ENCODE peak calls at places on chromosome 15, in ten cellular contexts. L is GM12864, E is heart right ventricle, H is tibial artery, A is endothelial cell, B is prostate gland, W is progenitor cell of endocrine pancreas, T is psoas muscle, Z is kidney epithelial cell, J is PC-9. S is an unnamed sample.

GRCh38 chr15:74835312-74835823 is 7.6 kb downstream of the ULK3 start:
- DNase-seq in L (no peak), E (peak), H (no peak), A (peak), B (peak), W (peak), T (peak), Z (no peak), J (peak), S (no peak)

GRCh38 chr15:56758770-56759449 is 25.6 kb upstream of the ZNF280D start:
- DNase-seq in L (no peak), E (no peak), H (no peak), A (no peak), B (no peak), W (no peak), T (no peak), Z (no peak), J (no peak), S (no peak)

GRCh38 chr15:52735231-52736089 is 54.7 kb downstream of the ONECUT1 start:
- DNase-seq in L (peak), E (no peak), H (peak), A (peak), B (peak), W (peak), T (no peak), Z (no peak), J (peak), S (peak)

GRCh38 chr15:86444527-86444926 is 364.9 kb downstream of the AGBL1 start:
- DNase-seq in L (no peak), E (no peak), H (no peak), A (peak), B (no peak), W (no peak), T (no peak), Z (no peak), J (no peak), S (no peak)

GRCh38 chr15:48856947-48857346 is 21.0 kb upstream of the EID1 start:
- DNase-seq in L (no peak), E (no peak), H (no peak), A (no peak), B (no peak), W (no peak), T (no peak), Z (no peak), J (no peak), S (no peak)

GRCh38 chr15:92970656-92971055 is 70.5 kb downstream of the CHD2 start:
- DNase-seq in L (no peak), E (no peak), H (no peak), A (no peak), B (no peak), W (no peak), T (no peak), Z (no peak), J (no peak), S (no peak)

GRCh38 chr15:55823191-55823670 is 80.3 kb upstream of the PRTG start:
- DNase-seq in L (no peak), E (no peak), H (no peak), A (no peak), B (no peak), W (no peak), T (no peak), Z (no peak), J (no peak), S (no peak)

GRCh38 chr15:71237456-71238188 is 122.4 kb downstream of the THSD4 start:
- DNase-seq in L (no peak), E (peak), H (no peak), A (no peak), B (no peak), W (no peak), T (no peak), Z (peak), J (peak), S (no peak)

GRCh38 chr15:40306908-40307307 is 827 bp downstream of the PLCB2 start:
- DNase-seq in L (no peak), E (no peak), H (no peak), A (no peak), B (no peak), W (no peak), T (no peak), Z (no peak), J (no peak), S (no peak)

GRCh38 chr15:76345269-76345879 is 8.8 kb downstream of the ISL2 start:
- DNase-seq in L (no peak), E (no peak), H (no peak), A (no peak), B (no peak), W (no peak), T (no peak), Z (no peak), J (no peak), S (no peak)

GRCh38 chr15:68601206-68602197 is 22.7 kb downstream of the CORO2B start:
- DNase-seq in L (no peak), E (no peak), H (no peak), A (no peak), B (no peak), W (no peak), T (no peak), Z (no peak), J (no peak), S (no peak)

GRCh38 chr15:91067026-91067425 is 33.0 kb upstream of the SV2B start:
- DNase-seq in L (no peak), E (no peak), H (no peak), A (no peak), B (no peak), W (no peak), T (no peak), Z (no peak), J (peak), S (no peak)

GRCh38 chr15:71048913-71049675 is 66.2 kb upstream of the THSD4 start:
- DNase-seq in L (no peak), E (no peak), H (no peak), A (no peak), B (no peak), W (no peak), T (no peak), Z (peak), J (peak), S (no peak)

GRCh38 chr15:29103825-29104565 is 165.6 kb downstream of the NSMCE3 start:
- DNase-seq in L (no peak), E (peak), H (no peak), A (peak), B (peak), W (peak), T (peak), Z (no peak), J (no peak), S (peak)

GRCh38 chr15:68989876-68990754 is 24.4 kb upstream of the NOX5 start:
- DNase-seq in L (no peak), E (no peak), H (no peak), A (no peak), B (no peak), W (no peak), T (no peak), Z (no peak), J (no peak), S (no peak)

GRCh38 chr15:49155834-49156627 is 632 bp upstream of the COPS2 start:
- DNase-seq in L (no peak), E (no peak), H (no peak), A (peak), B (no peak), W (no peak), T (no peak), Z (no peak), J (no peak), S (no peak)

GRCh38 chr15:50190723-50191122 is 8.7 kb downstream of the SLC27A2 start:
- DNase-seq in L (no peak), E (no peak), H (no peak), A (no peak), B (no peak), W (no peak), T (no peak), Z (peak), J (no peak), S (no peak)

GRCh38 chr15:49989498-49989897 is 129.5 kb downstream of the ATP8B4 start:
- DNase-seq in L (no peak), E (no peak), H (peak), A (no peak), B (no peak), W (no peak), T (peak), Z (no peak), J (no peak), S (no peak)

GRCh38 chr15:45048784-45049631 is 26.0 kb downstream of the SORD start:
- DNase-seq in L (peak), E (no peak), H (no peak), A (no peak), B (no peak), W (no peak), T (no peak), Z (no peak), J (no peak), S (no peak)

GRCh38 chr15:76667943-76668715 is 237.0 kb downstream of the SCAPER start:
- DNase-seq in L (no peak), E (no peak), H (no peak), A (no peak), B (no peak), W (no peak), T (no peak), Z (no peak), J (no peak), S (no peak)

GRCh38 chr15:91572110-91572509 is 281.4 kb upstream of the SLCO3A1 start:
- DNase-seq in L (no peak), E (no peak), H (no peak), A (no peak), B (no peak), W (no peak), T (no peak), Z (no peak), J (peak), S (no peak)

GRCh38 chr15:60672400-60672799 is 193.5 kb upstream of the ICE2 start:
- DNase-seq in L (no peak), E (no peak), H (no peak), A (no peak), B (no peak), W (no peak), T (no peak), Z (no peak), J (no peak), S (no peak)

GRCh38 chr15:66212471-66212870 is 41.1 kb downstream of the MEGF11 start:
- DNase-seq in L (no peak), E (no peak), H (no peak), A (no peak), B (peak), W (no peak), T (no peak), Z (no peak), J (no peak), S (no peak)

GRCh38 chr15:40982855-40983254 is 29.6 kb downstream of the CHAC1 start:
- DNase-seq in L (no peak), E (peak), H (peak), A (peak), B (no peak), W (no peak), T (no peak), Z (no peak), J (no peak), S (no peak)

GRCh38 chr15:94385441-94385840 is 154.1 kb downstream of the MCTP2 start:
- DNase-seq in L (no peak), E (no peak), H (no peak), A (no peak), B (no peak), W (no peak), T (no peak), Z (no peak), J (no peak), S (no peak)

GRCh38 chr15:100849021-100849831 is 30.4 kb upstream of the ALDH1A3 start:
- DNase-seq in L (no peak), E (peak), H (no peak), A (peak), B (peak), W (peak), T (peak), Z (no peak), J (peak), S (no peak)

GRCh38 chr15:92606126-92606835 is 49.3 kb downstream of the FAM174B start:
- DNase-seq in L (no peak), E (no peak), H (no peak), A (no peak), B (no peak), W (no peak), T (no peak), Z (no peak), J (no peak), S (no peak)

GRCh38 chr15:35450492-35450891 is 95.5 kb downstream of the DPH6 start:
- DNase-seq in L (no peak), E (no peak), H (no peak), A (no peak), B (no peak), W (no peak), T (no peak), Z (no peak), J (no peak), S (no peak)

GRCh38 chr15:44710236-44711088 is 661 bp downstream of the PATL2 start:
- DNase-seq in L (peak), E (no peak), H (peak), A (no peak), B (peak), W (no peak), T (no peak), Z (no peak), J (no peak), S (no peak)

DNA sequence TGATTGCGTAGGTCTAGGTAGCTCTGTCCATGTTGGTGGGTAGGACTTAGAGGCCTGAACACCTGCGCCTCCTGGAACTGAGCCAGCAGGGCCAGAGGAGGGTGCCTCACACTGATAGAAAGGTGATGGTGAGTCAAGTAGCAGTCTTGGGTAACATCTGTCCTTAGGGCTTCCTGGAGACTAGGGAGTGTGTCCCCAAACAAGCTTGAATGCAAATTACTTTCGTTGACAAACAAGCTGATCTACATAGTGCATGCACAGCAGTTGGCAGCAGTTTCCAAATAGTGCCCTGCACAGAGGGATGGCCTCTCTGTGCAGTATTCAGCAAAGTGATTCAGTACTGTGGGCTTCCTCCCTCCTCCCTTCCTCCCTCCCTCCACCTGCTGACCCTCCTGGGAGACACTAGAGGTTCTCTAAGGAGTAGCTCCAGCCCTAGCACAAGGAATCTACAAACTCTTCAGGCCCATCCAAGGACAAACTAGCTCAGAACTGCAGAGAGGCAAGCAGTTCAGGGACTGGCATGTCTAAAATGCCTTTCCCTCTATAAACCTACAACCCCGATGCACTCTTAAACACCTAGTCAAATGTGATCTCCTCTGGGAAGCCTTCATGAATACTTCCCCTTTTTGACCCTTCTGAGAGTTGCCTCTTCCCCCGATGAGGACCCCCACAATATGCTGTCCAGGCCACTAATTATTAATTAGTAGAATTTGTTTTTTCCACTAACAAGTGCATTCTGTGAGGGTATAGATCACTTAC is 61.0 kb downstream of the TLE3 start:
- DNase-seq in L (peak), E (no peak), H (no peak), A (no peak), B (no peak), W (no peak), T (no peak), Z (no peak), J (peak), S (no peak)
- TF ChIP-seq CTCF in L (no peak), E (no peak), H (no peak), A (no peak), B (no peak), W (no peak), T (no peak), Z (no peak), J (no peak), S (no peak)

DNA sequence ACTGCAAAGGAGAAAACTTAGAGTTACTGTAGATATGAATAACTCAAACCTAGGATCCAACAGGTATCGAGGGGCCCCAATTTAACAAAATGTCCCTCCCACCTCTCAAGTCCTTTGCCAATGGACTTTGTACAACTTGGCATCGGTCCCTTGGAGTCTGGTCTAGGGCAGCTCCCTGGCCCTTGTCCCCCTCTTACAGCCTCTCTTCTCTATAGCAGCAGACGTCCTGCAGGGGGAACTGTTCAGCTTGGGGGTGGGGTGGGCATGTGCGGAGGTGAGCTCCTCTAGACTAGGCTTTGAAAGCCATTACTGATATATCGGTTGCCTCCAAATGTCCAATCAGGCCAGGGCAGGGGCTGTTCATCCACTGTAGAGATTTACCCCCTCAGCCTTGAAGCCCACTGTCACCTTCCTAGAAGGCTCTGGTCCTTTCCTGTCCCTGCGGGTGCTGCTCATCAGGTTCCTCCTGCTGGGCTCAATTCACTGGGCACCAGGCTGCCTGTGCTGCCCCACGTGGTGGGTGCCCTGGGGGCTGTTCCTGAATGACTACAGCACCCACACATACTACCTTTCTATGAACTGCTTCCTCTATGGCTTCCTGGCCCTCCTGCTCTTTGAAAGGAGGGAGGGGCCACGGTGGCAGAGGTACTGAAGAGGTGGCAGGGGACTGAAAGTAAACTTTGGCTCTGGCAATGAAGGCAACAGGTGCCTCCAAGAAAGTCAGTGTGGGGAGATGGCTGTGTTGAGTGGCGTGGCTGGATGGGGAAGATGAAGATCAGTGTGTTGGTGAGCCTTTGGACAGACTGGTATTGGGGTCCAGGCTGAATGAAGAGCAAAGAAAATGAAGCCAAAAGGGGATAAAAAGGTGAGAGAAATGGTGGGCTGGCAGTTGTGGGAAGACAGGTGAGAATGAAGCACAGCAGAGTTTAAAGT is 78.8 kb upstream of the MEX3B start:
- DNase-seq in L (no peak), E (no peak), H (no peak), A (no peak), B (no peak), W (no peak), T (no peak), Z (no peak), J (no peak), S (no peak)
- TF ChIP-seq CTCF in L (no peak), E (no peak), H (no peak), A (no peak), B (no peak), W (no peak), T (no peak), Z (no peak), J (no peak), S (no peak)

GRCh38 chr15:99387769-99388168 is 136.5 kb downstream of the LRRC28 start:
- DNase-seq in L (no peak), E (no peak), H (no peak), A (no peak), B (no peak), W (no peak), T (no peak), Z (no peak), J (no peak), S (no peak)

GRCh38 chr15:99386429-99386828 is 135.1 kb downstream of the LRRC28 start:
- DNase-seq in L (no peak), E (no peak), H (no peak), A (no peak), B (no peak), W (no peak), T (no peak), Z (no peak), J (no peak), S (no peak)

GRCh38 chr15:99385865-99386264 is 134.6 kb downstream of the LRRC28 start:
- DNase-seq in L (no peak), E (peak), H (peak), A (no peak), B (peak), W (no peak), T (peak), Z (no peak), J (no peak), S (no peak)

GRCh38 chr15:99393641-99394040 is 142.4 kb downstream of the LRRC28 start:
- DNase-seq in L (no peak), E (no peak), H (no peak), A (no peak), B (no peak), W (no peak), T (no peak), Z (no peak), J (no peak), S (no peak)

GRCh38 chr15:99390667-99391066 is 139.4 kb downstream of the LRRC28 start:
- DNase-seq in L (no peak), E (no peak), H (no peak), A (no peak), B (no peak), W (no peak), T (no peak), Z (no peak), J (no peak), S (no peak)
- TF ChIP-seq CTCF in L (no peak), E (no peak), H (no peak), A (no peak), B (no peak), W (no peak), T (no peak), Z (no peak), J (peak), S (no peak)

GRCh38 chr15:22226034-22226790 is 145.9 kb downstream of the OR4M2 start:
- DNase-seq in L (no peak), E (no peak), H (no peak), A (no peak), B (no peak), W (peak), T (no peak), Z (no peak), J (no peak), S (peak)

GRCh38 chr15:22227961-22228762 is 147.8 kb downstream of the OR4M2 start:
- DNase-seq in L (no peak), E (no peak), H (no peak), A (no peak), B (no peak), W (no peak), T (no peak), Z (no peak), J (no peak), S (no peak)

GRCh38 chr15:22227411-22227810 is 147.1 kb downstream of the OR4M2 start:
- DNase-seq in L (no peak), E (no peak), H (no peak), A (no peak), B (no peak), W (no peak), T (no peak), Z (no peak), J (no peak), S (no peak)

GRCh38 chr15:22229971-22230815 is 149.9 kb downstream of the OR4M2 start:
- DNase-seq in L (no peak), E (no peak), H (no peak), A (no peak), B (no peak), W (no peak), T (no peak), Z (no peak), J (no peak), S (no peak)

GRCh38 chr15:22224241-22224671 is 143.9 kb downstream of the OR4M2 start:
- DNase-seq in L (no peak), E (no peak), H (no peak), A (no peak), B (no peak), W (peak), T (peak), Z (no peak), J (no peak), S (peak)
- TF ChIP-seq CTCF in L (no peak), E (no peak), H (no peak), A (no peak), B (no peak), W (no peak), T (no peak), Z (no peak), J (no peak), S (no peak)

DNA sequence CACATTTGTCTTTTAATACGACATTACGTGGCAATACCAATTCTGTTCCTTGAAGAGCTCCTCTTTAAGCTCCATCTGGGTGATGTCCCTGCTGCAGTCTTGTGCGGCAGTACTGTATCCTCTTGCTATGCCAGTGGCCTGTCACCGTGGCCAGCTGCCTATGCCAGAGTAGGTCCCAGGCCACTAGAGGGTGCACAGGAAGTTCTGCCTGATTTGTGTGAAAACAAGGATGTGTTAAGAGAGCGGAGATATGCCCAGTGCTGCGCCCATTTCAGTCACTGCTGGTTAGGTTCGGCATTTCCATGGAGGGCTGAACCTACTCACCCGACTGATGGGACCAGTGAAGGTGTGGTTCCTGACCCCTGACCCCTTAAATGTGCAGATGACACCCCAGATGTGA is 25.2 kb downstream of the NIPA1 start:
- DNase-seq in L (no peak), E (no peak), H (peak), A (peak), B (peak), W (no peak), T (no peak), Z (no peak), J (no peak), S (no peak)
- TF ChIP-seq CTCF in L (peak), E (peak), H (peak), A (no peak), B (no peak), W (peak), T (peak), Z (no peak), J (peak), S (no peak)

S was measured in natural killer cell.